ENCODE peak calls at places on chromosomes 2 and 18, in seven cellular contexts. R is foreskin keratinocyte, C is neural progenitor cell, D is neural crest cell, O is nephron progenitor cell, V is lower lobe of right lung, I is fibroblast of the aortic adventitia. K is an unnamed sample.

GRCh38 chr18:63741769-63742168 is 33.4 kb upstream of the SERPINB7 start:
- DNase-seq in R (peak), C (no peak), D (no peak), O (no peak), V (no peak), I (peak), K (no peak)

GRCh38 chr2:233247744-233248143 is 3.7 kb upstream of the ATG16L1 start:
- DNase-seq in R (peak), C (no peak), D (no peak), O (no peak), V (no peak), I (peak), K (no peak)

GRCh38 chr18:13219576-13219975 is 1.0 kb downstream of the LDLRAD4 start:
- DNase-seq in R (no peak), C (no peak), D (no peak), O (no peak), V (no peak), I (no peak), K (no peak)

GRCh38 chr18:56000041-56000440 is 412.0 kb upstream of the TCF4 start:
- DNase-seq in R (no peak), C (no peak), D (no peak), O (no peak), V (no peak), I (no peak), K (no peak)

GRCh38 chr18:21857871-21858270 is 117.3 kb downstream of the MIB1 start:
- DNase-seq in R (no peak), C (no peak), D (no peak), O (no peak), V (no peak), I (no peak), K (no peak)

GRCh38 chr18:42182728-42183700 is 228.0 kb downstream of the PIK3C3 start:
- DNase-seq in R (peak), C (no peak), D (no peak), O (no peak), V (no peak), I (peak), K (no peak)

GRCh38 chr2:231399853-231400667 is 4.5 kb downstream of the B3GNT7 start:
- DNase-seq in R (no peak), C (no peak), D (no peak), O (no peak), V (no peak), I (peak), K (no peak)

GRCh38 chr2:197248623-197249022 is 62.0 kb downstream of the ANKRD44 start:
- DNase-seq in R (no peak), C (no peak), D (no peak), O (no peak), V (no peak), I (no peak), K (no peak)

GRCh38 chr2:26693287-26693849 is 846 bp downstream of the KCNK3 start:
- DNase-seq in R (no peak), C (peak), D (no peak), O (no peak), V (no peak), I (no peak), K (no peak)

GRCh38 chr2:181891966-181892794 is 650 bp downstream of the ITPRID2 start:
- DNase-seq in R (peak), C (peak), D (peak), O (peak), V (peak), I (peak), K (peak)

GRCh38 chr2:197813093-197813787 is 8.8 kb downstream of the PLCL1 start:
- DNase-seq in R (peak), C (no peak), D (no peak), O (no peak), V (no peak), I (peak), K (no peak)

GRCh38 chr2:226915846-226916360 is 80.0 kb downstream of the RHBDD1 start:
- DNase-seq in R (peak), C (no peak), D (no peak), O (no peak), V (no peak), I (peak), K (no peak)

GRCh38 chr2:158667969-158668368 is 127.1 kb upstream of the DAPL1 start:
- DNase-seq in R (no peak), C (no peak), D (no peak), O (no peak), V (no peak), I (peak), K (no peak)

GRCh38 chr18:7844017-7844416 is 276.9 kb downstream of the PTPRM start:
- DNase-seq in R (peak), C (no peak), D (no peak), O (no peak), V (no peak), I (no peak), K (no peak)

GRCh38 chr2:220279372-220279771 is 651.9 kb downstream of the SLC4A3 start:
- DNase-seq in R (peak), C (no peak), D (no peak), O (no peak), V (no peak), I (peak), K (no peak)

GRCh38 chr18:79448621-79449020 is 52.9 kb downstream of the NFATC1 start:
- DNase-seq in R (no peak), C (no peak), D (no peak), O (no peak), V (no peak), I (no peak), K (no peak)

GRCh38 chr2:45882707-45883106 is 231.2 kb downstream of the PRKCE start:
- DNase-seq in R (no peak), C (no peak), D (no peak), O (no peak), V (no peak), I (peak), K (no peak)

GRCh38 chr2:202307690-202308089 is 42.1 kb downstream of the NOP58 start:
- DNase-seq in R (no peak), C (no peak), D (no peak), O (no peak), V (no peak), I (no peak), K (no peak)
- TF ChIP-seq CTCF in R (no peak), C (no peak), D (peak), O (no peak), V (no peak), I (no peak), K (no peak)

DNA sequence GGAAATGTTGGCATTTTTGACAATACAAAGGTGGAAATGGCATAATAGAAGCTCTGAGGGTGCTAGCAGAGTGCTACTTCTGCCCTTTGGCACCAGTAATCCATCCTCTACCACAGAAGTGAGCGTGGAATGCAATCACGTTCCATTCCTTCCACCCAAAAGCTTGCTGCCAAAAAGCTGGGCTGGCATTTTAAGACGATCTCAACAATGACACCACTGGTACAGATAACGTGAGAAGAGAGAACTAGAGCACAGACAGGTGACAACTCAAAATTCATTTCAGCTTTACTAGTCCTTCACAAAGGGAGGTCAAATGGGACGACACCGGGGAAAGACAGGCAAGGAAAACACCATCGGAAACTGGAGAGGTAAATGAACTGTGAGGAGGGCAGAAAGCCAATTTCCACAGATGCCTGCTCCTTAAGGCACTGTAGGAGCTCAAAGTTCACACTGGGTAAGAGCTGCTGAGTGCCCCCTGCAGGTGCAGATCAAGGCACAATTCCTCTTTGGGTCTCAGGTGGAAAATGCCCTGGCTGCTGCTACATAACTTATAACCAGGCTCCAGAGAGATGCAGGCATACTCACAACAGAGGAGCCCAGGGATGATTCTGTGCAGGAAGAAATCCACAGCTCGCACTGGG is 50.7 kb upstream of the RNU4ATAC start:
- DNase-seq in R (peak), C (peak), D (no peak), O (no peak), V (no peak), I (peak), K (no peak)
- TF ChIP-seq CTCF in R (peak), C (peak), D (no peak), O (no peak), V (peak), I (peak), K (no peak)

GRCh38 chr2:7795358-7796199 is 878.4 kb downstream of the RNF144A start:
- DNase-seq in R (peak), C (peak), D (no peak), O (no peak), V (no peak), I (peak), K (no peak)

GRCh38 chr2:7796200-7796563 is 879.0 kb downstream of the RNF144A start:
- DNase-seq in R (no peak), C (no peak), D (no peak), O (no peak), V (no peak), I (no peak), K (no peak)

GRCh38 chr2:7792031-7792651 is 874.9 kb downstream of the RNF144A start:
- DNase-seq in R (no peak), C (no peak), D (no peak), O (no peak), V (peak), I (peak), K (no peak)

DNA sequence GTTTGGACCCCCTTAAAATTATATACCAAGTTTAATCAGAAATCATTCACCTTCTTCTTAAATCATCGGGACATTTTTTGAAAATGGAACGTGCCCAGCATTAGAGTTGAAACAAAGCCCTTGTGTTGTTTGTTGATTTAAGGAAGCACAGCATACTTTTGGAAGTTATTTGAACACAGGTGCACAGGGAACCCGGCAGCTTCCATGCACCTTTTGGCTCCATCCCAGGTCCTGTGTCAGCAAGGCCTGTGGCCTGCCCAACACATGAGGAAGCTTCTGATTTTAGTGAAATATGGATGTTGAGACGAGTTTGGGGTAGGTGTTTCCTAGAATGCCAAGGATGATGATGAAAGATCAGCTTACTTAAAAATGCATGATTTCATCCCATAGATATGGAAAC is 877.7 kb downstream of the RNF144A start:
- DNase-seq in R (no peak), C (no peak), D (no peak), O (no peak), V (no peak), I (no peak), K (no peak)
- TF ChIP-seq CTCF in R (no peak), C (no peak), D (no peak), O (no peak), V (no peak), I (no peak), K (no peak)

DNA sequence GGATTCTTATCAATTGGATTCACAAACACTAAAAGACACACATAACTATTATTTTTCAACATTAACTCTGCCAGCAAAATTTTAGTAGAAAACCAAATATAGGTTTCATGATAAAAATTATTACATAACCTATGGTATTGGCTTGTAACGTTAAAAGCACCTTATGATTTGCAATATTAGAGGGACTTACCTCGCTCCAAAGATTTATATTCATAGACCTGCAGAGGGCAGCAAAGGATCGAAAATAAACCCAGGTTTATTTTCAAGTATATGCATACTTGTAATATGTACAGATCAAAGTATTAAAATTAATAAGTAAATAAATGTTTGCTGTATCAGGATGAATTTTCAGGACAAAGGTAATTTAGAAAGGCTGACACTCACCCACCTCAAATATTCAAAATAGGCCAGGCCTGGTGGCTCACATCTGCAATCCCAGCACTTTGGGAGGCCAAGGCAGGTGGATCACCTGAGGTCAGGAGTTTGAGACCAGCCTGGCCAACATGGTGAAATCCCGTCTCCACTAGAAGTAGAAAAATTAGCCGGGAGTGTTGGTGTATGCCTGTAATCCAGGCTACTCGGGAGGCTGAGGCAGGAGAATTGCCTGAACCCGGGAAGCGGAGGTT is 45.3 kb downstream of the LRPPRC start:
- DNase-seq in R (peak), C (peak), D (peak), O (no peak), V (no peak), I (peak), K (no peak)
- TF ChIP-seq CTCF in R (peak), C (peak), D (peak), O (peak), V (peak), I (peak), K (peak)

GRCh38 chr2:33033524-33034150 is 86.9 kb downstream of the LTBP1 start:
- DNase-seq in R (no peak), C (peak), D (no peak), O (peak), V (no peak), I (peak), K (no peak)

GRCh38 chr2:33038230-33038629 is 91.5 kb downstream of the LTBP1 start:
- DNase-seq in R (peak), C (no peak), D (no peak), O (no peak), V (no peak), I (no peak), K (no peak)

GRCh38 chr2:33032245-33032644 is 85.5 kb downstream of the LTBP1 start:
- DNase-seq in R (no peak), C (no peak), D (no peak), O (no peak), V (no peak), I (no peak), K (no peak)

GRCh38 chr2:33038799-33039198 is 92.0 kb downstream of the LTBP1 start:
- DNase-seq in R (no peak), C (no peak), D (no peak), O (no peak), V (no peak), I (no peak), K (no peak)

DNA sequence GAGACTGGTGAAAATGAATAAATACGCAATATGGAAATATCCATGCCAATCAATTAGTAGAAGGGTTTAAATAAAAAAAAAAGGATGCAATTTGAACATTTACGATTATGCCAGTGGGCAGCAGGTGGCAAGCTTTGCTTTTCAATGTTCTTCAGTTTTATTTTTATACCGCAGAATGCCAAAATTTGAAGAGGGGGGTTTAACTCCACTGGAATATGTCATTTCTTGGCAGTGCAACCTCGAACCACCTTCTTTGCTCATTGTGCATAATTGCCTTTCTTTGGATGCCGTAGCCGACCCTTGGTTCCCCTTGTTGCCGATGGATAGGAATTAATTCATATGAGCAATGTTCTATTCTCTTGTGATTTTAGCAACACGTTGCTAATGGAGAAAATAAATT is 88.0 kb downstream of the LTBP1 start:
- DNase-seq in R (no peak), C (no peak), D (no peak), O (no peak), V (no peak), I (peak), K (no peak)
- TF ChIP-seq CTCF in R (peak), C (peak), D (no peak), O (no peak), V (no peak), I (peak), K (no peak)

GRCh38 chr2:199606193-199606780 is 148.5 kb upstream of the SATB2 start:
- DNase-seq in R (no peak), C (peak), D (no peak), O (no peak), V (no peak), I (no peak), K (no peak)
- TF ChIP-seq CTCF in R (peak), C (peak), D (peak), O (peak), V (no peak), I (peak), K (no peak)

GRCh38 chr2:129779783-129780182 is 199.7 kb upstream of the RAB6C start:
- DNase-seq in R (no peak), C (no peak), D (no peak), O (no peak), V (no peak), I (no peak), K (no peak)

GRCh38 chr2:129782618-129782960 is 196.9 kb upstream of the RAB6C start:
- DNase-seq in R (no peak), C (no peak), D (no peak), O (no peak), V (no peak), I (no peak), K (no peak)

GRCh38 chr2:129781749-129782617 is 197.5 kb upstream of the RAB6C start:
- DNase-seq in R (no peak), C (no peak), D (no peak), O (no peak), V (no peak), I (no peak), K (no peak)

GRCh38 chr2:129780316-129781282 is 198.9 kb upstream of the RAB6C start:
- DNase-seq in R (no peak), C (no peak), D (no peak), O (no peak), V (no peak), I (no peak), K (no peak)

GRCh38 chr2:129784486-129784885 is 195.0 kb upstream of the RAB6C start:
- DNase-seq in R (no peak), C (no peak), D (no peak), O (no peak), V (no peak), I (no peak), K (no peak)
- TF ChIP-seq CTCF in R (no peak), C (no peak), D (no peak), O (no peak), V (no peak), I (no peak), K (no peak)

GRCh38 chr2:24813645-24814257 is 20.5 kb downstream of the CENPO start:
- DNase-seq in R (no peak), C (no peak), D (no peak), O (no peak), V (no peak), I (no peak), K (no peak)
- TF ChIP-seq CTCF in R (no peak), C (no peak), D (no peak), O (no peak), V (no peak), I (no peak), K (no peak)

GRCh38 chr18:1075310-1075709 is 170.6 kb downstream of the ADCYAP1 start:
- DNase-seq in R (no peak), C (no peak), D (no peak), O (no peak), V (no peak), I (no peak), K (no peak)

DNA sequence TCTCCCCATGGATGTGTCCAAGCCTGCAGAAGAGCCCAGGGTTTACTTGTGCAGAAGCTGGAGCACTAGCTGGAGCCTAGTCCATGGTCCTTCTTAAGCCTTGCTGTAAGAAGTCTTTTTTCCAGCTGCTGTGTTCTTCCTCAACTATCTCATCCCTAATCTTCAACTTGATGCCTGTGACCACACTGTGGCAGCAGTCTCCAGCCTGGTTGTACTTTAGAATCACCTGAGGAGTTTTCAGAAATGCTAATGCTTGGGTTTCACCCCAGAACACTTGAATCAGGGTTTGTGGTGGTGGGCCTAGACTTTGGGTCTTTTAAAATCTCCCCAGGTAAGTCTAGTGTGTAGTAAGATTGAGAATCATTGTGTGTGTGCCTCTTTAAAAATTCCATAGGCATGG is 173.6 kb downstream of the ADCYAP1 start:
- DNase-seq in R (no peak), C (no peak), D (no peak), O (no peak), V (no peak), I (no peak), K (no peak)
- TF ChIP-seq CTCF in R (no peak), C (no peak), D (no peak), O (no peak), V (no peak), I (no peak), K (no peak)